ENCODE peak calls at places on chromosomes 1 and 21, in nine cellular contexts. I is MV-4-11; W is iPS-NIHi11; X is AG04450; L is activated CD4-positive, alpha-beta T cell treated with anti-CD3 and anti-CD28 coated beads for 36 hours; E is GM20000; J is stimulated activated CD8-positive, alpha-beta memory T cell treated with anti-CD3 and anti-CD28 coated beads, Interleukin-4, amount 100 ng/mL, for 24 hours; D is stimulated activated effector memory CD8-positive, alpha-beta T cell treated with anti-CD3 and anti-CD28 coated beads, Interleukin-12 subunit alpha, Interleukin-12 subunit beta, amount 100 ng/mL, for 72 hours; B is mucosa of gallbladder. H is an unnamed sample.

GRCh38 chr21:35231115-35231514 is 182.0 kb upstream of the RUNX1 start:
- DNase-seq in I (no peak), W (no peak), X (no peak), L (no peak), E (no peak), J (no peak), D (no peak), B (no peak), H (peak)

GRCh38 chr21:43893536-43894205 is 28.6 kb downstream of the AGPAT3 start:
- DNase-seq in I (no peak), W (no peak), X (no peak), L (peak), E (peak), J (no peak), D (peak), B (no peak), H (peak)

GRCh38 chr1:65343286-65343685 is 33.9 kb downstream of the DNAJC6 start:
- DNase-seq in I (no peak), W (no peak), X (no peak), L (no peak), E (no peak), J (no peak), D (no peak), B (no peak), H (peak)

GRCh38 chr1:210496063-210496462 is 167.4 kb downstream of the HHAT start:
- DNase-seq in I (no peak), W (no peak), X (peak), L (no peak), E (no peak), J (no peak), D (no peak), B (no peak), H (no peak)

GRCh38 chr21:17427831-17428483 is 84.9 kb upstream of the CXADR start:
- DNase-seq in I (no peak), W (no peak), X (no peak), L (no peak), E (no peak), J (no peak), D (no peak), B (no peak), H (no peak)

GRCh38 chr1:59903136-59903754 is 23.3 kb downstream of the CYP2J2 start:
- DNase-seq in I (peak), W (peak), X (no peak), L (peak), E (no peak), J (no peak), D (no peak), B (no peak), H (peak)

GRCh38 chr21:26106562-26106961 is 64.0 kb downstream of the APP start:
- DNase-seq in I (no peak), W (no peak), X (no peak), L (no peak), E (no peak), J (no peak), D (no peak), B (no peak), H (no peak)

GRCh38 chr1:67850151-67850551 is 16.9 kb upstream of the GNG12 start:
- DNase-seq in I (peak), W (peak), X (no peak), L (peak), E (no peak), J (no peak), D (no peak), B (no peak), H (peak)

GRCh38 chr1:205925730-205926129 is 17.5 kb downstream of the SLC26A9 start:
- DNase-seq in I (peak), W (no peak), X (no peak), L (no peak), E (no peak), J (no peak), D (no peak), B (no peak), H (peak)

GRCh38 chr1:224707849-224708725 is 92.0 kb downstream of the CNIH3 start:
- DNase-seq in I (peak), W (no peak), X (peak), L (no peak), E (no peak), J (no peak), D (no peak), B (no peak), H (peak)

GRCh38 chr1:93598396-93598795 is 83.2 kb downstream of the BCAR3 start:
- DNase-seq in I (no peak), W (no peak), X (no peak), L (no peak), E (no peak), J (no peak), D (no peak), B (no peak), H (no peak)

GRCh38 chr1:58809327-58810040 is 25.6 kb upstream of the JUN start:
- DNase-seq in I (peak), W (no peak), X (peak), L (no peak), E (no peak), J (no peak), D (no peak), B (no peak), H (peak)

GRCh38 chr1:154481058-154481457 is 21.0 kb upstream of the TDRD10 start:
- DNase-seq in I (peak), W (no peak), X (no peak), L (no peak), E (no peak), J (no peak), D (no peak), B (no peak), H (no peak)

GRCh38 chr1:239976130-239976968 is 115.3 kb upstream of the FMN2 start:
- DNase-seq in I (peak), W (peak), X (peak), L (peak), E (peak), J (peak), D (peak), B (peak), H (peak)

GRCh38 chr1:223231011-223231572 is 88.0 kb upstream of the TLR5 start:
- DNase-seq in I (no peak), W (no peak), X (no peak), L (no peak), E (no peak), J (no peak), D (no peak), B (no peak), H (no peak)

GRCh38 chr1:54806931-54807611 is 5.9 kb upstream of the TTC22 start:
- DNase-seq in I (peak), W (no peak), X (no peak), L (peak), E (no peak), J (peak), D (peak), B (no peak), H (peak)

GRCh38 chr1:221741364-221741970 is 422 bp downstream of the DUSP10 start:
- DNase-seq in I (peak), W (peak), X (no peak), L (no peak), E (no peak), J (no peak), D (peak), B (peak), H (peak)

GRCh38 chr21:24032709-24033232 is 1574.5 kb downstream of the MRPL39 start:
- DNase-seq in I (no peak), W (no peak), X (no peak), L (no peak), E (no peak), J (no peak), D (no peak), B (no peak), H (no peak)

GRCh38 chr1:234535763-234536515 is 57.0 kb upstream of the TARBP1 start:
- DNase-seq in I (no peak), W (no peak), X (no peak), L (no peak), E (no peak), J (no peak), D (no peak), B (peak), H (no peak)

GRCh38 chr1:75985827-75986226 is 53.6 kb upstream of the ASB17 start:
- DNase-seq in I (no peak), W (no peak), X (no peak), L (no peak), E (peak), J (no peak), D (no peak), B (no peak), H (peak)

GRCh38 chr21:18954415-18954972 is 550.9 kb upstream of the TMPRSS15 start:
- DNase-seq in I (no peak), W (no peak), X (no peak), L (no peak), E (no peak), J (no peak), D (no peak), B (no peak), H (no peak)

GRCh38 chr1:9313576-9313975 is 20.9 kb downstream of the SPSB1 start:
- DNase-seq in I (no peak), W (no peak), X (no peak), L (no peak), E (no peak), J (no peak), D (no peak), B (no peak), H (no peak)

GRCh38 chr1:222250376-222250775 is 297.5 kb downstream of the HHIPL2 start:
- DNase-seq in I (no peak), W (no peak), X (no peak), L (no peak), E (no peak), J (no peak), D (no peak), B (no peak), H (no peak)

GRCh38 chr1:98783821-98784220 is 122.3 kb downstream of the SNX7 start:
- DNase-seq in I (no peak), W (no peak), X (no peak), L (no peak), E (no peak), J (no peak), D (no peak), B (no peak), H (no peak)

GRCh38 chr1:113980120-113980519 is 846 bp downstream of the OLFML3 start:
- DNase-seq in I (no peak), W (no peak), X (no peak), L (no peak), E (no peak), J (no peak), D (no peak), B (no peak), H (no peak)

H was measured in bronchial epithelial cell.